ENCODE peak calls at places on chromosome 1, in six cellular contexts. N, W, F, Z, P and T are unnamed samples.

GRCh38 chr1:229155472-229155871 is 115.4 kb upstream of the RAB4A start:
- DNase-seq in F (peak; percentile 46), N (peak; percentile 6), Z (no peak), W (no peak), P (no peak), T (no peak)

GRCh38 chr1:66556161-66556611 is 22.2 kb downstream of the SGIP1 start:
- DNase-seq in Z (no peak), F (no peak), N (no peak), P (no peak), W (no peak), T (no peak)

GRCh38 chr1:74824497-74825107 is 91.7 kb downstream of the TYW3 start:
- DNase-seq in N (no peak), F (no peak), P (no peak), Z (no peak), W (no peak), T (no peak)

GRCh38 chr1:9374748-9375345 is 82.2 kb downstream of the SPSB1 start:
- DNase-seq in Z (no peak), F (no peak), N (no peak), P (no peak), W (no peak), T (no peak)

GRCh38 chr1:68340951-68341350 is 108.6 kb upstream of the WLS start:
- DNase-seq in F (no peak), P (no peak), W (no peak), Z (no peak), N (no peak), T (no peak)

GRCh38 chr1:24294757-24295371 is 24.3 kb upstream of the GRHL3 start:
- DNase-seq in W (no peak), N (no peak), F (no peak), P (peak; percentile 40), Z (peak; percentile 91), T (peak; percentile 85)

GRCh38 chr1:65002508-65003315 is 36.4 kb upstream of the JAK1 start:
- DNase-seq in P (peak; percentile 77), F (peak; percentile 88), N (peak; percentile 29), W (peak; percentile 91), Z (peak; percentile 71), T (peak; percentile 96)

GRCh38 chr1:110433803-110434202 is 17.1 kb upstream of the PROK1 start:
- DNase-seq in W (peak; percentile 70), P (peak; percentile 34), N (no peak), F (peak; percentile 85), Z (no peak), T (peak; percentile 35)

GRCh38 chr1:12709696-12710095 is 6.2 kb upstream of the AADACL3 start:
- DNase-seq in Z (no peak), F (no peak), N (no peak), P (no peak), W (no peak), T (no peak)

GRCh38 chr1:114033219-114033706 is 54.0 kb downstream of the OLFML3 start:
- DNase-seq in W (no peak), Z (no peak), P (no peak), F (no peak), N (no peak), T (peak; percentile 16)

GRCh38 chr1:14334336-14335176 is 263.9 kb upstream of the KAZN start:
- DNase-seq in F (no peak), W (no peak), N (no peak), Z (no peak), P (no peak), T (no peak)

GRCh38 chr1:84726593-84727275 is 36.5 kb upstream of the SSX2IP start:
- DNase-seq in Z (no peak), P (no peak), F (no peak), N (no peak), W (no peak), T (no peak)

GRCh38 chr1:54819195-54819536 is 18.0 kb upstream of the TTC22 start:
- DNase-seq in N (no peak), Z (no peak), F (no peak), P (no peak), W (no peak), T (no peak)

GRCh38 chr1:43542515-43543458 is 12.1 kb downstream of the PTPRF start:
- DNase-seq in Z (no peak), N (no peak), W (peak; percentile 24), F (no peak), P (no peak), T (no peak)

GRCh38 chr1:1199141-1199960 is 7.0 kb downstream of the TNFRSF18 start:
- DNase-seq in W (peak; percentile 52), N (no peak), Z (peak; percentile 56), P (no peak), F (no peak), T (no peak)